ENCODE peak calls at places on chromosome 15, in ten cellular contexts. R is fibroblast of lung, X is IMR-90, G is GM23248, C is endothelial cell of umbilical vein, F is mammary epithelial cell, M is adipocyte, Y is trophoblast cell, L is NT2/D1, B is neuronal stem cell. V is an unnamed sample.

GRCh38 chr15:30001592-30001991 is 81.2 kb upstream of the GOLGA8J start:
- DNase-seq in R (no peak), X (no peak), G (no peak), C (no peak), F (peak), M (no peak), Y (no peak), L (no peak), B (no peak), V (no peak)

GRCh38 chr15:60483042-60483441 is 4.1 kb upstream of the ICE2 start:
- DNase-seq in R (no peak), X (no peak), G (no peak), C (no peak), F (no peak), M (no peak), Y (no peak), L (no peak), B (no peak), V (no peak)

GRCh38 chr15:74781673-74782595 is at the start of gene CSK:
- DNase-seq in R (peak), X (peak), G (peak), C (peak), F (peak), M (peak), Y (peak), L (no peak), B (peak), V (peak)

GRCh38 chr15:88917764-88918163 is 4.6 kb upstream of the MFGE8 start:
- DNase-seq in R (no peak), X (no peak), G (no peak), C (no peak), F (no peak), M (no peak), Y (no peak), L (no peak), B (no peak), V (no peak)

GRCh38 chr15:88108991-88109390 is 147.5 kb downstream of the NTRK3 start:
- DNase-seq in R (no peak), X (no peak), G (no peak), C (no peak), F (no peak), M (no peak), Y (no peak), L (no peak), B (no peak), V (no peak)

GRCh38 chr15:45618813-45619212 is 16.0 kb upstream of the SQOR start:
- DNase-seq in R (no peak), X (no peak), G (no peak), C (no peak), F (no peak), M (no peak), Y (no peak), L (no peak), B (no peak), V (no peak)

GRCh38 chr15:73571346-73571745 is 61.8 kb downstream of the NPTN start:
- DNase-seq in R (no peak), X (no peak), G (no peak), C (no peak), F (no peak), M (no peak), Y (no peak), L (no peak), B (no peak), V (no peak)

GRCh38 chr15:78024883-78025282 is 52.6 kb downstream of the TBC1D2B start:
- DNase-seq in R (no peak), X (no peak), G (no peak), C (no peak), F (no peak), M (no peak), Y (no peak), L (no peak), B (no peak), V (no peak)

GRCh38 chr15:99729920-99730319 is 3.3 kb downstream of the LYSMD4 start:
- DNase-seq in R (peak), X (peak), G (peak), C (peak), F (peak), M (peak), Y (peak), L (no peak), B (no peak), V (peak)

GRCh38 chr15:75631935-75632334 is 6.4 kb upstream of the SNUPN start:
- DNase-seq in R (no peak), X (no peak), G (no peak), C (no peak), F (no peak), M (no peak), Y (no peak), L (no peak), B (no peak), V (no peak)

GRCh38 chr15:78148392-78149067 is 632 bp upstream of the IDH3A start:
- DNase-seq in R (no peak), X (peak), G (peak), C (no peak), F (no peak), M (peak), Y (no peak), L (no peak), B (no peak), V (no peak)

GRCh38 chr15:42670441-42670840 is 66.5 kb downstream of the CDAN1 start:
- DNase-seq in R (no peak), X (no peak), G (no peak), C (no peak), F (no peak), M (peak), Y (no peak), L (no peak), B (no peak), V (no peak)

GRCh38 chr15:80480171-80480811 is 76.1 kb downstream of the ARNT2 start:
- DNase-seq in R (peak), X (no peak), G (peak), C (no peak), F (no peak), M (peak), Y (no peak), L (no peak), B (no peak), V (no peak)

GRCh38 chr15:45448066-45448510 is 69.7 kb upstream of the GATM start:
- DNase-seq in R (peak), X (peak), G (peak), C (no peak), F (peak), M (peak), Y (peak), L (no peak), B (no peak), V (peak)

GRCh38 chr15:40282870-40283614 is at the start of gene ANKRD63:
- DNase-seq in R (no peak), X (no peak), G (peak), C (peak), F (no peak), M (peak), Y (no peak), L (no peak), B (no peak), V (no peak)

GRCh38 chr15:40355976-40356585 is 1.9 kb upstream of the DISP2 start:
- DNase-seq in R (no peak), X (no peak), G (no peak), C (no peak), F (no peak), M (no peak), Y (no peak), L (no peak), B (no peak), V (no peak)

GRCh38 chr15:96066852-96067490 is 263.5 kb upstream of the NR2F2 start:
- DNase-seq in R (peak), X (no peak), G (no peak), C (no peak), F (no peak), M (no peak), Y (no peak), L (no peak), B (no peak), V (no peak)

GRCh38 chr15:40932146-40932545 is 3.0 kb downstream of the DLL4 start:
- DNase-seq in R (no peak), X (no peak), G (no peak), C (no peak), F (no peak), M (no peak), Y (no peak), L (no peak), B (no peak), V (peak)

GRCh38 chr15:101086394-101087171 is 165.3 kb downstream of the CHSY1 start:
- DNase-seq in R (no peak), X (no peak), G (no peak), C (no peak), F (no peak), M (no peak), Y (peak), L (no peak), B (no peak), V (no peak)

GRCh38 chr15:101089579-101090459 is 162.0 kb downstream of the CHSY1 start:
- DNase-seq in R (no peak), X (no peak), G (no peak), C (no peak), F (no peak), M (no peak), Y (no peak), L (no peak), B (no peak), V (no peak)

GRCh38 chr15:101087172-101087769 is 164.6 kb downstream of the CHSY1 start:
- DNase-seq in R (no peak), X (no peak), G (no peak), C (no peak), F (no peak), M (no peak), Y (no peak), L (no peak), B (no peak), V (no peak)

GRCh38 chr15:101088788-101089578 is 162.9 kb downstream of the CHSY1 start:
- DNase-seq in R (peak), X (no peak), G (peak), C (peak), F (peak), M (peak), Y (peak), L (no peak), B (peak), V (peak)

DNA sequence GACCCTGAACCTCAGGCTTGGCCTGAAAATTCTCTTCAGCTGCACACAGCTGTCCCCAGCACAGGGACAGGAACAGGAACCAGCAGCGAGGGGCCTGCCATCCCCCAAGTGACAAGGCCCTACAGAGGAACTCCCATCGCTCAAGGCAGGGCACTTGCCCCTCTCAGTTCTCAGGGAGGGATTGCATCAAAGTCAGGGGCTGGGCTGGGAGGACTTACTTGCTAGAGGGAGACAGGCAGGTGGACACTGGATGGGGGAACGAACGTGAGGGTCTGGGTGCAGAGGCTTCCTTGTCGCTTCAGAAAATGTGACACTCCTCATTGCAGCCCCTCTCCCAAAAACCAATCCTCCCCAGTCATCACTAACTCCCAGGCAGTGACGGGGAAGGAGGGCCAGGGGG is 163.5 kb downstream of the CHSY1 start:
- DNase-seq in R (no peak), X (no peak), G (no peak), C (no peak), F (no peak), M (no peak), Y (no peak), L (no peak), B (no peak), V (no peak)
- H3K9ac ChIP-seq in R (no peak), X (no peak), G (no peak), C (no peak), F (no peak), M (no peak), Y (no peak), L (no peak), B (no peak), V (no peak)

GRCh38 chr15:64845183-64845611 is 3.5 kb downstream of the PLEKHO2 start:
- DNase-seq in R (peak), X (no peak), G (peak), C (peak), F (no peak), M (no peak), Y (no peak), L (no peak), B (no peak), V (no peak)
- H3K4me3 ChIP-seq in R (peak), X (peak), G (peak), C (no peak), F (no peak), M (peak), Y (no peak), L (no peak), B (no peak), V (peak)

DNA sequence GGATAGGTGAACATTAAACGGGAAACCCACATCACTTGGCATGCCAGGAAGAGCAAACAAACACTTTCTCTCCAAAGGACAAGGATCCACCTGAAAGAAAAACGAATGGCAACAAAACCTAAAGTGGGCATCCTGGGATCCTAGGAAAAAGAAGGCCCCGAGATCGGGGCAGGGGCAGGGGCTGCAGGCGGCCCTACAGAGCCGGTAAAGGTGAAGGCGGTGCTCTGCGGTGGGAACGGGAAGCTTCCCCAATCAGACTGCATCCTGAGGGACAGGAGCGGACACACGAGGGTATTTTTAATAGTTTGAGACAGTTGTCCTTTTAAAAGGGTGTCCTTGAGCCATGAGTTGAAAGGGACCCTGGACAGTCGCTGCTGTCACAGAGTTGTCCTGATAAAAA is 24.9 kb upstream of the GABRA5 start:
- DNase-seq in R (no peak), X (no peak), G (no peak), C (no peak), F (no peak), M (no peak), Y (no peak), L (no peak), B (no peak), V (no peak)
- H3K9ac ChIP-seq in R (no peak), X (no peak), G (no peak), C (no peak), F (no peak), M (no peak), Y (no peak), L (no peak), B (no peak), V (no peak)

DNA sequence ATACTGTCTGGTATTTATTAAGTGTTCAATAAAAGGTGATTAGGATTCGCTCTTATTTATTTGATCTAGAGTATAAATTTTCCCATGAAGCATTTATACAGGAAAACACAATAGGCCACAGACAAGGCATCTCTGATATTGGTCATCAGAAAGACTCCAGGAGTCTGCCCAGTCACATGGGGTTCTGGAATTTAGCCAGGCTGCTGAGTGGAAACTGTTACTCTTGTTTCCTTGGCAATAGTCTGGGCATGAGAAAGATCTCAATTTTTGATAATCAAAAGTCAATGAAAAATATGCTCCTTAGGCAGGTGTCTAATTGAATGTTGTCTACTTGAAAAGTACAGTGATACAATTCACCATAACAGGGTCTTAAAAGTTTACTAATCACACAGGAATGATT is 161.2 kb downstream of the FRMD5 start:
- DNase-seq in R (peak), X (peak), G (peak), C (peak), F (peak), M (peak), Y (peak), L (no peak), B (no peak), V (no peak)
- H3K4me3 ChIP-seq in R (no peak), X (no peak), G (no peak), C (no peak), F (no peak), M (peak), Y (no peak), L (no peak), B (no peak), V (no peak)

DNA sequence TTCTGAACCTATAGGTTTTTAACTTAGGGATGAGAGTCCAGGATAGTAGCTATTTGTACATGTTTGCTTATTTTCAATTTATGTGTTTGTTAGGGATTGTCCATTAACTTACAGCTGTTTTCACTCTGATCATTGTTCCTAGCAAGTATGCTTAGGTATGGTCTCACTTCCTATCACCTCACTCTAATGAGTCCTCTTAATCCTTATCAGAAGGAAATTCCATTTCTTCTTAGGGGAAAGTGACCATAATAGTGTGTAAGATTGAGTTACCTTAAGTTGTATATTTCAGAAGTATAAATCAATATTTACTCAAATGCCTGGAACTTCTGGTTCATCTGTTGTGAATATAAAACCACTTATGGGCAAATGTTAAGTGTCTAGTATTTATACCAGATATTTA is 53.0 kb downstream of the PIAS1 start:
- DNase-seq in R (peak), X (no peak), G (no peak), C (no peak), F (no peak), M (no peak), Y (no peak), L (no peak), B (no peak), V (no peak)
- H3K9ac ChIP-seq in R (no peak), X (no peak), G (no peak), C (no peak), F (no peak), M (no peak), Y (no peak), L (no peak), B (no peak), V (no peak)

GRCh38 chr15:90956551-90957104 is 1.9 kb downstream of the RCCD1 start:
- DNase-seq in R (peak), X (peak), G (peak), C (peak), F (peak), M (peak), Y (peak), L (peak), B (peak), V (peak)

GRCh38 chr15:90954712-90955671 is at the start of gene RCCD1:
- DNase-seq in R (peak), X (peak), G (peak), C (peak), F (peak), M (peak), Y (peak), L (peak), B (peak), V (peak)

GRCh38 chr15:90955911-90956310 is 1.2 kb downstream of the RCCD1 start:
- DNase-seq in R (no peak), X (no peak), G (no peak), C (no peak), F (no peak), M (no peak), Y (no peak), L (no peak), B (no peak), V (peak)

GRCh38 chr15:90952901-90953677 is 1.6 kb upstream of the RCCD1 start:
- DNase-seq in R (no peak), X (no peak), G (no peak), C (no peak), F (no peak), M (no peak), Y (no peak), L (no peak), B (no peak), V (no peak)

GRCh38 chr15:90953947-90954711 is 555 bp upstream of the RCCD1 start:
- DNase-seq in R (no peak), X (no peak), G (no peak), C (no peak), F (no peak), M (no peak), Y (no peak), L (no peak), B (no peak), V (no peak)
- H3K4me3 ChIP-seq in R (no peak), X (no peak), G (peak), C (no peak), F (no peak), M (peak), Y (no peak), L (no peak), B (no peak), V (peak)

GRCh38 chr15:70301396-70301795 is 203.7 kb upstream of the TLE3 start:
- DNase-seq in R (no peak), X (no peak), G (no peak), C (no peak), F (no peak), M (no peak), Y (no peak), L (no peak), B (no peak), V (no peak)
- H3K9ac ChIP-seq in R (no peak), X (no peak), G (no peak), C (no peak), F (no peak), M (no peak), Y (no peak), L (no peak), B (no peak), V (no peak)